ENCODE peak calls at places on chromosome 4, in four cellular contexts. One of them, this sample, is unnamed.

GRCh38 chr4:52600275-52600674 is 58.8 kb downstream of the USP46 start:
- DNase-seq in NCI-H1105: no peak
- DNase-seq in hippocampal formation: no peak
- DNase-seq in COLO829: no peak
- DNase-seq in this sample: no peak

GRCh38 chr4:22670953-22671352 is 21.8 kb upstream of the GBA3 start:
- DNase-seq in NCI-H1105: no peak
- DNase-seq in hippocampal formation: no peak
- DNase-seq in COLO829: no peak
- DNase-seq in this sample: no peak

GRCh38 chr4:40621592-40622512 is 7.8 kb downstream of the RBM47 start:
- DNase-seq in NCI-H1105: no peak
- DNase-seq in hippocampal formation: peak; percentile 22
- DNase-seq in COLO829: peak; percentile 22
- DNase-seq in this sample: peak; percentile 83

GRCh38 chr4:6763330-6763851 is 19.1 kb upstream of the KIAA0232 start:
- DNase-seq in NCI-H1105: no peak
- DNase-seq in hippocampal formation: no peak
- DNase-seq in COLO829: no peak
- DNase-seq in this sample: peak; percentile 29

GRCh38 chr4:12729384-12729783 is 754.8 kb downstream of the RAB28 start:
- DNase-seq in NCI-H1105: no peak
- DNase-seq in hippocampal formation: peak; percentile 10
- DNase-seq in COLO829: peak; percentile 9
- DNase-seq in this sample: peak; percentile 49

GRCh38 chr4:161948026-161948770 is 215.6 kb downstream of the FSTL5 start:
- DNase-seq in NCI-H1105: no peak
- DNase-seq in hippocampal formation: no peak
- DNase-seq in COLO829: no peak
- DNase-seq in this sample: no peak

GRCh38 chr4:131488772-131489171 is 1660.3 kb upstream of the PCDH10 start:
- DNase-seq in NCI-H1105: no peak
- DNase-seq in hippocampal formation: no peak
- DNase-seq in COLO829: no peak
- DNase-seq in this sample: no peak

GRCh38 chr4:82833696-82834313 is 35.2 kb upstream of the SCD5 start:
- DNase-seq in NCI-H1105: no peak
- DNase-seq in hippocampal formation: no peak
- DNase-seq in COLO829: no peak
- DNase-seq in this sample: no peak

GRCh38 chr4:187357861-187358260 is 634.2 kb upstream of the FAT1 start:
- DNase-seq in NCI-H1105: no peak
- DNase-seq in hippocampal formation: no peak
- DNase-seq in COLO829: no peak
- DNase-seq in this sample: no peak

GRCh38 chr4:180695851-180696250 is 1547.4 kb upstream of the TENM3 start:
- DNase-seq in NCI-H1105: no peak
- DNase-seq in hippocampal formation: no peak
- DNase-seq in COLO829: no peak
- DNase-seq in this sample: no peak

GRCh38 chr4:151039733-151040132 is 24.6 kb upstream of the LRBA start:
- DNase-seq in NCI-H1105: no peak
- DNase-seq in hippocampal formation: no peak
- DNase-seq in COLO829: no peak
- DNase-seq in this sample: no peak

GRCh38 chr4:47562297-47562696 is 77.2 kb downstream of the ATP10D start:
- DNase-seq in NCI-H1105: no peak
- DNase-seq in hippocampal formation: no peak
- DNase-seq in COLO829: no peak
- DNase-seq in this sample: no peak

GRCh38 chr4:36046026-36046425 is 198.3 kb downstream of the ARAP2 start:
- DNase-seq in NCI-H1105: no peak
- DNase-seq in hippocampal formation: no peak
- DNase-seq in COLO829: no peak
- DNase-seq in this sample: no peak

GRCh38 chr4:124132161-124132560 is 580.4 kb downstream of the ANKRD50 start:
- DNase-seq in NCI-H1105: no peak
- DNase-seq in hippocampal formation: no peak
- DNase-seq in COLO829: no peak
- DNase-seq in this sample: no peak

GRCh38 chr4:122602277-122603142 is 18.4 kb downstream of the IL21 start:
- DNase-seq in NCI-H1105: no peak
- DNase-seq in hippocampal formation: peak; percentile 55
- DNase-seq in COLO829: peak; percentile 31
- DNase-seq in this sample: peak; percentile 54

GRCh38 chr4:47493238-47494123 is 8.4 kb downstream of the ATP10D start:
- DNase-seq in NCI-H1105: no peak
- DNase-seq in hippocampal formation: no peak
- DNase-seq in COLO829: no peak
- DNase-seq in this sample: no peak

GRCh38 chr4:85595796-85596559 is 121.0 kb downstream of the ARHGAP24 start:
- DNase-seq in NCI-H1105: no peak
- DNase-seq in hippocampal formation: no peak
- DNase-seq in COLO829: no peak
- DNase-seq in this sample: peak; percentile 22

GRCh38 chr4:13541720-13542576 is 2.4 kb downstream of the NKX3-2 start:
- DNase-seq in NCI-H1105: no peak
- DNase-seq in hippocampal formation: no peak
- DNase-seq in COLO829: no peak
- DNase-seq in this sample: no peak

GRCh38 chr4:183659919-183660318 is 826 bp downstream of the TRAPPC11 start:
- DNase-seq in NCI-H1105: no peak
- DNase-seq in hippocampal formation: no peak
- DNase-seq in COLO829: no peak
- DNase-seq in this sample: no peak

GRCh38 chr4:57442834-57443291 is 332.7 kb upstream of the IGFBP7 start:
- DNase-seq in NCI-H1105: no peak
- DNase-seq in hippocampal formation: peak; percentile 38
- DNase-seq in COLO829: peak; percentile 72
- DNase-seq in this sample: peak; percentile 55

GRCh38 chr4:53854991-53855885 is 209.2 kb downstream of the CHIC2 start:
- DNase-seq in NCI-H1105: no peak
- DNase-seq in hippocampal formation: no peak
- DNase-seq in COLO829: peak; percentile 43
- DNase-seq in this sample: peak; percentile 80

GRCh38 chr4:3766791-3767561 is 791 bp downstream of the ADRA2C start:
- DNase-seq in NCI-H1105: no peak
- DNase-seq in hippocampal formation: no peak
- DNase-seq in COLO829: no peak
- DNase-seq in this sample: no peak

GRCh38 chr4:145177511-145177905 is 2.9 kb downstream of the OTUD4 start:
- DNase-seq in NCI-H1105: no peak
- DNase-seq in hippocampal formation: no peak
- DNase-seq in COLO829: no peak
- DNase-seq in this sample: no peak

GRCh38 chr4:181569553-181569952 is 673.6 kb upstream of the TENM3 start:
- DNase-seq in NCI-H1105: no peak
- DNase-seq in hippocampal formation: peak; percentile 53
- DNase-seq in COLO829: peak; percentile 70
- DNase-seq in this sample: peak; percentile 77

GRCh38 chr4:84971319-84971932 is 4.9 kb upstream of the WDFY3 start:
- DNase-seq in NCI-H1105: peak; percentile 43
- DNase-seq in hippocampal formation: peak; percentile 82
- DNase-seq in COLO829: peak; percentile 49
- DNase-seq in this sample: peak; percentile 57

GRCh38 chr4:87309625-87310024 is 13.1 kb downstream of the HSD17B13 start:
- DNase-seq in NCI-H1105: no peak
- DNase-seq in hippocampal formation: no peak
- DNase-seq in COLO829: peak; percentile 74
- DNase-seq in this sample: no peak

GRCh38 chr4:152458801-152459302 is 77.0 kb downstream of the FBXW7 start:
- DNase-seq in NCI-H1105: no peak
- DNase-seq in hippocampal formation: no peak
- DNase-seq in COLO829: no peak
- DNase-seq in this sample: no peak

GRCh38 chr4:20987191-20987590 is 286.9 kb downstream of the PACRGL start:
- DNase-seq in NCI-H1105: no peak
- DNase-seq in hippocampal formation: no peak
- DNase-seq in COLO829: no peak
- DNase-seq in this sample: peak; percentile 1

GRCh38 chr4:81131563-81131962 is 83.5 kb downstream of the PRKG2 start:
- DNase-seq in NCI-H1105: no peak
- DNase-seq in hippocampal formation: no peak
- DNase-seq in COLO829: no peak
- DNase-seq in this sample: no peak

GRCh38 chr4:60463846-60464502 is 736.2 kb upstream of the ADGRL3 start:
- DNase-seq in NCI-H1105: no peak
- DNase-seq in hippocampal formation: no peak
- DNase-seq in COLO829: peak; percentile 25
- DNase-seq in this sample: peak; percentile 32

GRCh38 chr4:23970193-23970850 is 80.5 kb upstream of the PPARGC1A start:
- DNase-seq in NCI-H1105: no peak
- DNase-seq in hippocampal formation: no peak
- DNase-seq in COLO829: peak; percentile 23
- DNase-seq in this sample: peak; percentile 60

GRCh38 chr4:1721003-1721665 is at the start of the genes TACC3 and TMEM129:
- DNase-seq in NCI-H1105: peak; percentile 89
- DNase-seq in hippocampal formation: peak; percentile 94
- DNase-seq in COLO829: peak; percentile 79
- DNase-seq in this sample: peak; percentile 85

GRCh38 chr4:156581693-156582092 is 389.9 kb downstream of the PDGFC start:
- DNase-seq in NCI-H1105: no peak
- DNase-seq in hippocampal formation: no peak
- DNase-seq in COLO829: no peak
- DNase-seq in this sample: peak; percentile 11

GRCh38 chr4:8048856-8049686 is 109.4 kb upstream of the AFAP1 start:
- DNase-seq in NCI-H1105: no peak
- DNase-seq in hippocampal formation: no peak
- DNase-seq in COLO829: no peak
- DNase-seq in this sample: no peak

GRCh38 chr4:24999392-25000104 is 31.2 kb downstream of the LGI2 start:
- DNase-seq in NCI-H1105: no peak
- DNase-seq in hippocampal formation: no peak
- DNase-seq in COLO829: peak; percentile 12
- DNase-seq in this sample: peak; percentile 43

GRCh38 chr4:76470064-76470463 is 35.0 kb downstream of the SHROOM3 start:
- DNase-seq in NCI-H1105: no peak
- DNase-seq in hippocampal formation: no peak
- DNase-seq in COLO829: no peak
- DNase-seq in this sample: no peak

GRCh38 chr4:2798399-2799301 is 5.8 kb downstream of the SH3BP2 start:
- DNase-seq in NCI-H1105: no peak
- DNase-seq in hippocampal formation: no peak
- DNase-seq in COLO829: no peak
- DNase-seq in this sample: no peak

GRCh38 chr4:160142579-160142978 is 1039.7 kb downstream of the RAPGEF2 start:
- DNase-seq in NCI-H1105: no peak
- DNase-seq in hippocampal formation: no peak
- DNase-seq in COLO829: no peak
- DNase-seq in this sample: no peak